ENCODE peak calls at places on chromosomes 12 and 14, in four cellular contexts. F is stomach, T is AG04450, S is GM10248. D is an unnamed sample.

GRCh38 chr12:33690562-33690961 is 250.9 kb upstream of the SYT10 start:
- DNase-seq in T (no peak), F (no peak), S (no peak), D (no peak)

GRCh38 chr12:59020541-59020940 is 100.2 kb upstream of the LRIG3 start:
- DNase-seq in F (no peak), T (no peak), S (no peak), D (no peak)

GRCh38 chr14:70108419-70108818 is 80.3 kb downstream of the SLC8A3 start:
- DNase-seq in S (no peak), F (no peak), T (no peak), D (no peak)

GRCh38 chr12:45756666-45757065 is 27.2 kb downstream of the ARID2 start:
- DNase-seq in T (peak), F (no peak), S (no peak), D (no peak)

GRCh38 chr12:19964549-19964948 is 403.8 kb upstream of the PDE3A start:
- DNase-seq in S (no peak), T (no peak), F (no peak), D (no peak)

GRCh38 chr12:1217191-1217949 is 226.3 kb downstream of the ERC1 start:
- DNase-seq in T (no peak), F (no peak), S (no peak), D (no peak)

GRCh38 chr12:52686063-52686462 is 5.9 kb upstream of the KRT1 start:
- DNase-seq in T (no peak), S (no peak), F (no peak), D (no peak)

GRCh38 chr14:88030079-88030478 is 25.1 kb downstream of the GPR65 start:
- DNase-seq in S (no peak), T (no peak), F (no peak), D (no peak)

GRCh38 chr14:22556021-22556989 is 32.7 kb downstream of the DAD1 start:
- DNase-seq in S (peak), T (peak), F (peak), D (peak)

GRCh38 chr12:94783862-94784261 is 133.5 kb upstream of the TMCC3 start:
- DNase-seq in T (no peak), S (no peak), F (no peak), D (no peak)

GRCh38 chr12:115096673-115097349 is 412.8 kb upstream of the TBX3 start:
- DNase-seq in F (no peak), S (no peak), T (peak), D (no peak)

GRCh38 chr14:64639340-64639821 is 64.8 kb upstream of the PLEKHG3 start:
- DNase-seq in F (no peak), S (no peak), T (no peak), D (no peak)

GRCh38 chr12:129401572-129401971 is 502.3 kb downstream of the TMEM132D start:
- DNase-seq in S (no peak), F (peak), T (no peak), D (no peak)

GRCh38 chr12:57451233-57451778 is 3.8 kb upstream of the INHBE start:
- DNase-seq in S (no peak), T (no peak), F (no peak), D (no peak)

GRCh38 chr14:45947785-45948184 is 694.8 kb upstream of the MIS18BP1 start:
- DNase-seq in T (no peak), S (no peak), F (no peak), D (no peak)

GRCh38 chr14:71824816-71825215 is 107.4 kb upstream of the RGS6 start:
- DNase-seq in F (no peak), S (no peak), T (no peak), D (no peak)

GRCh38 chr14:61461808-61462275 is 140.5 kb downstream of the PRKCH start:
- DNase-seq in F (no peak), S (peak), T (peak), D (no peak)

GRCh38 chr12:79927772-79928474 is 7.0 kb downstream of the PPP1R12A start:
- DNase-seq in S (peak), T (no peak), F (no peak), D (peak)

GRCh38 chr12:50764116-50764860 is 387 bp downstream of the ATF1 start:
- DNase-seq in S (peak), T (no peak), F (peak), D (peak)

GRCh38 chr12:104357431-104357952 is 54.0 kb downstream of the EID3 start:
- DNase-seq in S (no peak), T (no peak), F (no peak), D (no peak)

GRCh38 chr14:64611358-64612020 is 61.7 kb downstream of the PPP1R36 start:
- DNase-seq in T (peak), S (no peak), F (no peak), D (no peak)

GRCh38 chr14:68546839-68547238 is 246.0 kb downstream of the ZFP36L1 start:
- DNase-seq in F (no peak), T (peak), S (no peak), D (no peak)

GRCh38 chr14:68549966-68550705 is 242.7 kb downstream of the ZFP36L1 start:
- DNase-seq in S (no peak), T (no peak), F (no peak), D (no peak)

GRCh38 chr14:68549057-68549421 is 243.8 kb downstream of the ZFP36L1 start:
- DNase-seq in F (no peak), S (no peak), T (no peak), D (no peak)

GRCh38 chr14:68548194-68549056 is 244.4 kb downstream of the ZFP36L1 start:
- DNase-seq in S (no peak), F (peak), T (peak), D (no peak)

GRCh38 chr14:68547305-68548193 is 245.3 kb downstream of the ZFP36L1 start:
- DNase-seq in F (peak), T (peak), S (no peak), D (no peak)
- TF ChIP-seq CTCF in F (no peak), T (no peak), S (no peak), D (no peak)

GRCh38 chr12:49347307-49348237 is 884 bp downstream of the DNAJC22 start:
- DNase-seq in F (peak), T (peak), S (peak), D (peak)
- TF ChIP-seq CTCF in F (peak), T (peak), S (peak), D (peak)

GRCh38 chr14:105993814-105994213 is 467.4 kb downstream of the TMEM121 start:
- DNase-seq in T (no peak), F (no peak), S (no peak), D (peak)

GRCh38 chr14:105999361-106000028 is 473.1 kb downstream of the TMEM121 start:
- DNase-seq in F (peak), T (no peak), S (peak), D (peak)
- TF ChIP-seq CTCF in F (no peak), T (peak), S (peak), D (peak)

DNA sequence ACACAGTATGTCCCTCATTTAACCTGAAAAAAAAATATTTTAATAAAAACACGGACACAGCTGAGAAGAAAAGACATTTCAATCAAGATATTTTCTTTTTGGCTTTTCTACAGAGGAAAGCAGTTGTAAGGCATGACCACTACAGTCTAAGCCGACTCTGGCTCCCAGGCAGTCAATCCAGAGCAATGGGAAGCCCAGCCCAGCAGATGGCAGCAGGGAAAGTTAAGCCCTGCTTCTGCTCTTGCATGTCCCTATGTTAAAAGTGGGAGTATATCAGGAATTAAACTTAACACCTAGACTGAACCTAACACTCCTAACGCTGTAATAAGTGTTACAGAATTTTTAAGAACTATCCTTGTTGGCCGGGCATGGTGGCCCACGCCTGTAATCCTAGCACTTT is 19.5 kb upstream of the HAL start:
- DNase-seq in F (peak), T (no peak), S (no peak), D (no peak)
- TF ChIP-seq CTCF in F (peak), T (peak), S (no peak), D (no peak)